ENCODE peak calls at places on chromosome 14, in four cellular contexts. One of them, this sample, is unnamed.

GRCh38 chr14:65206448-65207096 is 104.3 kb upstream of the MAX start:
- DNase-seq in IMR-90: peak; percentile 91
- DNase-seq in endothelial cell of umbilical vein: no peak
- DNase-seq in mammary epithelial cell: peak; percentile 80
- DNase-seq in this sample: peak; percentile 86

GRCh38 chr14:57291692-57292647 is 23.2 kb downstream of the AP5M1 start:
- DNase-seq in mammary epithelial cell: no peak
- DNase-seq in IMR-90: no peak
- DNase-seq in endothelial cell of umbilical vein: no peak
- DNase-seq in this sample: no peak

GRCh38 chr14:51750542-51750941 is 98.8 kb downstream of the FRMD6 start:
- DNase-seq in IMR-90: no peak
- DNase-seq in endothelial cell of umbilical vein: no peak
- DNase-seq in mammary epithelial cell: no peak
- DNase-seq in this sample: no peak

GRCh38 chr14:96304956-96305355 is 48.9 kb downstream of the BDKRB1 start:
- DNase-seq in mammary epithelial cell: peak; percentile 16
- DNase-seq in endothelial cell of umbilical vein: no peak
- DNase-seq in IMR-90: no peak
- DNase-seq in this sample: no peak

GRCh38 chr14:51954657-51955056 is 34.7 kb upstream of the RTRAF start:
- DNase-seq in mammary epithelial cell: no peak
- DNase-seq in endothelial cell of umbilical vein: no peak
- DNase-seq in IMR-90: no peak
- DNase-seq in this sample: no peak

GRCh38 chr14:105092912-105093425 is 27.7 kb upstream of the GPR132 start:
- DNase-seq in endothelial cell of umbilical vein: peak; percentile 35
- DNase-seq in mammary epithelial cell: peak; percentile 45
- DNase-seq in IMR-90: peak; percentile 58
- DNase-seq in this sample: peak; percentile 70

GRCh38 chr14:80427101-80427500 is 215.8 kb upstream of the DIO2 start:
- DNase-seq in mammary epithelial cell: no peak
- DNase-seq in IMR-90: peak; percentile 68
- DNase-seq in endothelial cell of umbilical vein: no peak
- DNase-seq in this sample: peak; percentile 75

GRCh38 chr14:36905272-36906046 is 243.8 kb downstream of the PAX9 start:
- DNase-seq in endothelial cell of umbilical vein: no peak
- DNase-seq in IMR-90: no peak
- DNase-seq in mammary epithelial cell: no peak
- DNase-seq in this sample: no peak

GRCh38 chr14:100159865-100160533 is 554 bp upstream of the DEGS2 start:
- DNase-seq in mammary epithelial cell: no peak
- DNase-seq in IMR-90: no peak
- DNase-seq in endothelial cell of umbilical vein: no peak
- DNase-seq in this sample: no peak

GRCh38 chr14:37681486-37681885 is 86.1 kb downstream of the TTC6 start:
- DNase-seq in mammary epithelial cell: no peak
- DNase-seq in IMR-90: no peak
- DNase-seq in endothelial cell of umbilical vein: no peak
- DNase-seq in this sample: no peak

GRCh38 chr14:51674294-51675002 is 22.7 kb downstream of the FRMD6 start:
- DNase-seq in IMR-90: peak; percentile 68
- DNase-seq in endothelial cell of umbilical vein: no peak
- DNase-seq in mammary epithelial cell: peak; percentile 84
- DNase-seq in this sample: peak; percentile 94

GRCh38 chr14:35285168-35285990 is 6.8 kb upstream of the PSMA6 start:
- DNase-seq in mammary epithelial cell: peak; percentile 18
- DNase-seq in endothelial cell of umbilical vein: peak; percentile 40
- DNase-seq in IMR-90: peak; percentile 8
- DNase-seq in this sample: no peak

GRCh38 chr14:54299393-54300363 is 97.1 kb upstream of the CDKN3 start:
- DNase-seq in mammary epithelial cell: no peak
- DNase-seq in IMR-90: peak; percentile 32
- DNase-seq in endothelial cell of umbilical vein: peak; percentile 88
- DNase-seq in this sample: peak; percentile 99

GRCh38 chr14:103594265-103594664 is 31.5 kb downstream of the COA8 start:
- DNase-seq in mammary epithelial cell: peak; percentile 93
- DNase-seq in endothelial cell of umbilical vein: no peak
- DNase-seq in IMR-90: peak; percentile 74
- DNase-seq in this sample: peak; percentile 88

GRCh38 chr14:63896278-63896720 is 43.5 kb downstream of the SYNE2 start:
- DNase-seq in mammary epithelial cell: peak; percentile 80
- DNase-seq in IMR-90: peak; percentile 71
- DNase-seq in endothelial cell of umbilical vein: peak; percentile 99
- DNase-seq in this sample: peak; percentile 91

GRCh38 chr14:100381386-100382105 is 58.4 kb downstream of the SLC25A47 start:
- DNase-seq in IMR-90: peak; percentile 43
- DNase-seq in mammary epithelial cell: no peak
- DNase-seq in endothelial cell of umbilical vein: no peak
- DNase-seq in this sample: no peak

GRCh38 chr14:102878970-102879460 is 43.4 kb upstream of the AMN start:
- DNase-seq in endothelial cell of umbilical vein: no peak
- DNase-seq in IMR-90: no peak
- DNase-seq in mammary epithelial cell: no peak
- DNase-seq in this sample: no peak

GRCh38 chr14:55152052-55152753 is 23.2 kb downstream of the LGALS3 start:
- DNase-seq in mammary epithelial cell: no peak
- DNase-seq in endothelial cell of umbilical vein: no peak
- DNase-seq in IMR-90: peak; percentile 81
- DNase-seq in this sample: peak; percentile 84

GRCh38 chr14:69573841-69574265 is 818 bp downstream of the CCDC177 start:
- DNase-seq in IMR-90: no peak
- DNase-seq in endothelial cell of umbilical vein: no peak
- DNase-seq in mammary epithelial cell: no peak
- DNase-seq in this sample: peak; percentile 5

GRCh38 chr14:88168025-88168424 is 155.0 kb downstream of the KCNK10 start:
- DNase-seq in endothelial cell of umbilical vein: no peak
- DNase-seq in IMR-90: no peak
- DNase-seq in mammary epithelial cell: no peak
- DNase-seq in this sample: no peak

GRCh38 chr14:104218361-104219180 is 80.2 kb downstream of the KIF26A start:
- DNase-seq in IMR-90: no peak
- DNase-seq in endothelial cell of umbilical vein: no peak
- DNase-seq in mammary epithelial cell: no peak
- DNase-seq in this sample: no peak

GRCh38 chr14:35631071-35631805 is 97.3 kb downstream of the INSM2 start:
- DNase-seq in mammary epithelial cell: no peak
- DNase-seq in endothelial cell of umbilical vein: no peak
- DNase-seq in IMR-90: peak; percentile 2
- DNase-seq in this sample: no peak

GRCh38 chr14:28707814-28708213 is 58.8 kb upstream of the FOXG1 start:
- DNase-seq in mammary epithelial cell: peak; percentile 78
- DNase-seq in endothelial cell of umbilical vein: no peak
- DNase-seq in IMR-90: no peak
- DNase-seq in this sample: peak; percentile 58

GRCh38 chr14:27605298-27605697 is 1007.5 kb upstream of the NOVA1 start:
- DNase-seq in mammary epithelial cell: no peak
- DNase-seq in IMR-90: no peak
- DNase-seq in endothelial cell of umbilical vein: no peak
- DNase-seq in this sample: no peak

GRCh38 chr14:54566410-54567223 is at the start of gene SAMD4A:
- DNase-seq in endothelial cell of umbilical vein: peak; percentile 84
- DNase-seq in IMR-90: peak; percentile 86
- DNase-seq in mammary epithelial cell: peak; percentile 83
- DNase-seq in this sample: peak; percentile 90

GRCh38 chr14:42732005-42732404 is 1125.3 kb downstream of the LRFN5 start:
- DNase-seq in IMR-90: no peak
- DNase-seq in mammary epithelial cell: no peak
- DNase-seq in endothelial cell of umbilical vein: no peak
- DNase-seq in this sample: no peak

GRCh38 chr14:99522025-99522401 is 40.8 kb downstream of the CCNK start:
- DNase-seq in mammary epithelial cell: no peak
- DNase-seq in endothelial cell of umbilical vein: no peak
- DNase-seq in IMR-90: no peak
- DNase-seq in this sample: no peak

GRCh38 chr14:98498019-98498885 is 773.7 kb downstream of the BCL11B start:
- DNase-seq in mammary epithelial cell: peak; percentile 89
- DNase-seq in endothelial cell of umbilical vein: no peak
- DNase-seq in IMR-90: no peak
- DNase-seq in this sample: no peak

GRCh38 chr14:59464651-59465569 is at the start of gene GPR135:
- DNase-seq in IMR-90: peak; percentile 56
- DNase-seq in endothelial cell of umbilical vein: peak; percentile 59
- DNase-seq in mammary epithelial cell: peak; percentile 26
- DNase-seq in this sample: peak; percentile 42

GRCh38 chr14:103732868-103733626 is 17.4 kb downstream of the ZFYVE21 start:
- DNase-seq in IMR-90: no peak
- DNase-seq in endothelial cell of umbilical vein: no peak
- DNase-seq in mammary epithelial cell: no peak
- DNase-seq in this sample: no peak

GRCh38 chr14:104358528-104359300 is 220.3 kb downstream of the KIF26A start:
- DNase-seq in mammary epithelial cell: no peak
- DNase-seq in endothelial cell of umbilical vein: no peak
- DNase-seq in IMR-90: no peak
- DNase-seq in this sample: no peak

GRCh38 chr14:99507860-99508640 is 26.8 kb downstream of the CCNK start:
- DNase-seq in mammary epithelial cell: no peak
- DNase-seq in IMR-90: no peak
- DNase-seq in endothelial cell of umbilical vein: no peak
- DNase-seq in this sample: no peak

GRCh38 chr14:36510078-36510799 is 9.8 kb downstream of the NKX2-1 start:
- DNase-seq in IMR-90: no peak
- DNase-seq in mammary epithelial cell: no peak
- DNase-seq in endothelial cell of umbilical vein: no peak
- DNase-seq in this sample: no peak

GRCh38 chr14:100592461-100592871 is 5.2 kb upstream of the BEGAIN start:
- DNase-seq in endothelial cell of umbilical vein: no peak
- DNase-seq in mammary epithelial cell: no peak
- DNase-seq in IMR-90: no peak
- DNase-seq in this sample: no peak

GRCh38 chr14:79051009-79051710 is 881.0 kb downstream of the NRXN3 start:
- DNase-seq in IMR-90: no peak
- DNase-seq in mammary epithelial cell: peak; percentile 32
- DNase-seq in endothelial cell of umbilical vein: no peak
- DNase-seq in this sample: no peak

GRCh38 chr14:33239465-33239864 is 300.8 kb downstream of the NPAS3 start:
- DNase-seq in mammary epithelial cell: no peak
- DNase-seq in IMR-90: no peak
- DNase-seq in endothelial cell of umbilical vein: no peak
- DNase-seq in this sample: no peak

GRCh38 chr14:35875296-35875695 is 49.2 kb downstream of the BRMS1L start:
- DNase-seq in IMR-90: peak; percentile 24
- DNase-seq in endothelial cell of umbilical vein: no peak
- DNase-seq in mammary epithelial cell: no peak
- DNase-seq in this sample: peak; percentile 41

GRCh38 chr14:27712364-27712763 is 1054.2 kb upstream of the FOXG1 start:
- DNase-seq in IMR-90: no peak
- DNase-seq in endothelial cell of umbilical vein: no peak
- DNase-seq in mammary epithelial cell: no peak
- DNase-seq in this sample: no peak

DNA sequence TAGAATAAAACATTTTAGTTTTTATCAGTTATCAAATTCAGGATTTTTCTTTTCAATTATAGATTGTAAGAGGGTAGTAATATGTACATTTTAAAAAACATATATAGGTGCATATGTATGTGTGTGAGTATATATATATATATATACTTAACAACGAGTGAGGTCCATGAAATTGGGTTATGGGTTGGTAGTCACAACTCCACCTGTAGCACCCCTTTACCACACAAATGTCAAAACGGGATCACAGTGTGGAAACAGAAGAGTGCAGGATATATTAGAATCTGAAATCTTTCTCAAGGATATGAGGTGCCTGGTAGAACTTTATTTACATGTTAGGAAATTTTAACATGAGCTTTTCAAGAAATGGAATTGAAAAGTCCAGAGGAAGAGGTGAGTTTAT is 31.3 kb downstream of the MIA2 start:
- DNase-seq in IMR-90: peak; percentile 32
- DNase-seq in endothelial cell of umbilical vein: no peak
- DNase-seq in mammary epithelial cell: peak; percentile 61
- DNase-seq in this sample: peak; percentile 62
- H3K27ac ChIP-seq in IMR-90: no peak overlapping the region
- H3K27ac ChIP-seq in endothelial cell of umbilical vein: no peak overlapping the region
- H3K27ac ChIP-seq in mammary epithelial cell: peak overlapping the region; percentile 98
- H3K27ac ChIP-seq in this sample: no peak overlapping the region

GRCh38 chr14:101721111-101721510 is 40.4 kb upstream of the PPP2R5C start:
- DNase-seq in endothelial cell of umbilical vein: no peak
- DNase-seq in IMR-90: no peak
- DNase-seq in mammary epithelial cell: no peak
- DNase-seq in this sample: no peak
- H2AFZ ChIP-seq in endothelial cell of umbilical vein: no peak overlapping the region
- H2AFZ ChIP-seq in IMR-90: no peak overlapping the region
- H2AFZ ChIP-seq in mammary epithelial cell: no peak overlapping the region
- H2AFZ ChIP-seq in this sample: no peak overlapping the region

GRCh38 chr14:92516344-92516965 is 2.9 kb downstream of the RIN3 start:
- DNase-seq in IMR-90: no peak
- DNase-seq in mammary epithelial cell: no peak
- DNase-seq in endothelial cell of umbilical vein: no peak
- DNase-seq in this sample: no peak

GRCh38 chr14:92514844-92515509 is 1.4 kb downstream of the RIN3 start:
- DNase-seq in endothelial cell of umbilical vein: no peak
- DNase-seq in IMR-90: no peak
- DNase-seq in mammary epithelial cell: no peak
- DNase-seq in this sample: no peak

GRCh38 chr14:92515510-92516343 is 2.1 kb downstream of the RIN3 start:
- DNase-seq in IMR-90: no peak
- DNase-seq in endothelial cell of umbilical vein: no peak
- DNase-seq in mammary epithelial cell: no peak
- DNase-seq in this sample: no peak

GRCh38 chr14:92517761-92518160 is 4.2 kb downstream of the RIN3 start:
- DNase-seq in mammary epithelial cell: no peak
- DNase-seq in IMR-90: no peak
- DNase-seq in endothelial cell of umbilical vein: no peak
- DNase-seq in this sample: no peak

DNA sequence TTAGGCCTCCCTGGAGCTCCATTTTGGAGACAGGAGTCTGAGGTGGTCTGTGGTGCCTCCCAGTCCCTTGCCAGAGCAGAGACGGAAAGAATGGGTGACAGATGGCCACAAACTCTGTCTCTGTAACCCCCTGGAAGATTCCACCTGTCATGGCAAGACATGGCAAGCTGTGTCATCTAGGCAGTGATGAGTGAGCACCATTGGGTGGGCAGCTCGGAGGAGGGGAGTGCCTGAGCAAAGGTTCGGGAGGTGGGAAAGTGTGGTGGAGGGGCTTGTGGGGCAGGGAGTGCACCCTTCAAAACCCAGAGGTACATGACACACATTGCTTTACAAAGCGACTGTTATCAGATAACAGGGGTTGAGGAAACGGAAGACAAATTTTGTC is 3.4 kb downstream of the RIN3 start:
- DNase-seq in mammary epithelial cell: no peak
- DNase-seq in endothelial cell of umbilical vein: no peak
- DNase-seq in IMR-90: no peak
- DNase-seq in this sample: no peak
- H4K20me1 ChIP-seq in mammary epithelial cell: no peaks in the 10 kb centered on the region
- H4K20me1 ChIP-seq in endothelial cell of umbilical vein: no peaks in the 10 kb centered on the region
- H4K20me1 ChIP-seq in IMR-90: peaks cover 18% of the 10 kb centered on the region
- H4K20me1 ChIP-seq in this sample: no peaks in the 10 kb centered on the region

DNA sequence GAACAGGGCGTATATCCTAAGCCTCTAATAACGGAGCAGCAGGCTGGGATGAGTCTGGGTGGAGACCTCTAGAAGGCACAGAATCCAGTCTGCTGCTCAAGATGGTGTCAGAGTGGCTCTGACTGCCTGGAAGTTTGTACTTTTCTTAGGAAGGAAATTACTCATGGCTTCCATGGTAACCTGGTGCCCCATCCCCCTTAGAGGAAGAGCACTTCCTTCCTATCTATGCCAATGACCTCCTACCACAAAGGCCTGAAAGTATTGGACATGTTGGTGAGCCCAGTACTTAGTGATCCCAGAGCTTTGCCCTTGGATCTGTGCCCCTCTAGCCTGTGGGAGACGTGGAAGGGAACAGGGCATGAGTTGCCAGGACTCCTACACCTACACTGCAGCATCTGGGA is 1.5 kb downstream of the BATF start:
- DNase-seq in mammary epithelial cell: no peak
- DNase-seq in IMR-90: peak; percentile 18
- DNase-seq in endothelial cell of umbilical vein: peak; percentile 80
- DNase-seq in this sample: peak; percentile 17
- H3K27ac ChIP-seq in mammary epithelial cell: no peak overlapping the region
- H3K27ac ChIP-seq in IMR-90: no peak overlapping the region
- H3K27ac ChIP-seq in endothelial cell of umbilical vein: peak overlapping the region; percentile 82
- H3K27ac ChIP-seq in this sample: no peak overlapping the region

This sample was measured in fibroblast of lung.